ENCODE peak calls at places on chromosome 4, in four cellular contexts. J is GM12878, S is SK-N-SH, G is HCT116. M is an unnamed sample.
A peak's percentile ranks its signal among the peaks of the same experiment; 100 is the strongest.

GRCh38 chr4:20109395-20109794 is 142.3 kb upstream of the SLIT2 start:
- DNase-seq in S (no peak), G (no peak), J (no peak), M (no peak)

GRCh38 chr4:38119663-38120374 is 159.6 kb downstream of the PTTG2 start:
- DNase-seq in J (no peak), S (peak; percentile 48), G (no peak), M (peak; percentile 1)

GRCh38 chr4:54539500-54540029 is 118.2 kb upstream of the KIT start:
- DNase-seq in G (no peak), S (peak; percentile 87), J (no peak), M (peak; percentile 26)

GRCh38 chr4:1045193-1045594 is 33.8 kb downstream of the FGFRL1 start:
- DNase-seq in S (no peak), J (no peak), G (no peak), M (no peak)

GRCh38 chr4:19566041-19566440 is 685.7 kb upstream of the SLIT2 start:
- DNase-seq in G (no peak), S (no peak), J (no peak), M (no peak)

GRCh38 chr4:167144605-167145004 is 89.7 kb downstream of the SPOCK3 start:
- DNase-seq in G (no peak), S (no peak), J (no peak), M (no peak)

GRCh38 chr4:157043131-157043530 is 32.8 kb upstream of the GLRB start:
- DNase-seq in S (peak; percentile 4), G (no peak), J (no peak), M (peak; percentile 19)

GRCh38 chr4:85760521-85760920 is 285.6 kb downstream of the ARHGAP24 start:
- DNase-seq in S (no peak), G (no peak), J (no peak), M (no peak)

GRCh38 chr4:3768842-3769641 is 2.9 kb downstream of the ADRA2C start:
- DNase-seq in J (no peak), G (no peak), S (no peak), M (no peak)

GRCh38 chr4:86818845-86819244 is 30.3 kb downstream of the SLC10A6 start:
- DNase-seq in G (no peak), J (no peak), S (no peak), M (no peak)

GRCh38 chr4:102640669-102641068 is 120.1 kb downstream of the MANBA start:
- DNase-seq in S (no peak), J (no peak), G (no peak), M (no peak)

GRCh38 chr4:41454393-41454792 is 83.6 kb upstream of the LIMCH1 start:
- DNase-seq in S (no peak), G (no peak), J (no peak), M (no peak)

GRCh38 chr4:173448557-173448918 is 49.6 kb upstream of the SCRG1 start:
- DNase-seq in G (no peak), S (no peak), J (no peak), M (peak; percentile 1)

GRCh38 chr4:63728480-63729177 is 680.6 kb downstream of the TECRL start:
- DNase-seq in G (no peak), J (no peak), S (no peak), M (no peak)

GRCh38 chr4:152577708-152578421 is 42.0 kb upstream of the FBXW7 start:
- DNase-seq in S (no peak), J (no peak), G (no peak), M (no peak)

GRCh38 chr4:71860643-71861042 is 76.8 kb upstream of the GC start:
- DNase-seq in S (no peak), G (peak; percentile 19), J (no peak), M (peak; percentile 52)

GRCh38 chr4:76749361-76749760 is 148.6 kb downstream of the SOWAHB start:
- DNase-seq in J (no peak), S (no peak), G (no peak), M (no peak)

GRCh38 chr4:10721616-10722015 is 37.0 kb upstream of the CLNK start:
- DNase-seq in J (no peak), G (no peak), S (no peak), M (no peak)

GRCh38 chr4:72974694-72975487 is 94.6 kb downstream of the COX18 start:
- DNase-seq in G (no peak), S (no peak), J (no peak), M (no peak)

GRCh38 chr4:56870927-56871326 is 36.8 kb upstream of the REST start:
- DNase-seq in S (peak; percentile 67), J (no peak), G (no peak), M (no peak)

GRCh38 chr4:52586069-52586468 is 73.0 kb downstream of the USP46 start:
- DNase-seq in S (no peak), J (no peak), G (no peak), M (no peak)

GRCh38 chr4:133147922-133148689 is 988 bp upstream of the PCDH10 start:
- DNase-seq in S (peak; percentile 46), J (no peak), G (no peak), M (no peak)

GRCh38 chr4:23373269-23373668 is 516.6 kb downstream of the PPARGC1A start:
- DNase-seq in J (no peak), S (no peak), G (no peak), M (no peak)

GRCh38 chr4:40729555-40729954 is 20.2 kb upstream of the NSUN7 start:
- DNase-seq in S (no peak), J (no peak), G (no peak), M (no peak)

GRCh38 chr4:76430519-76431388 is 4.3 kb upstream of the SHROOM3 start:
- DNase-seq in J (no peak), G (peak; percentile 50), S (peak; percentile 67), M (no peak)

GRCh38 chr4:77232653-77233052 is 75.6 kb downstream of the CCNG2 start:
- DNase-seq in G (no peak), J (no peak), S (no peak), M (no peak)

GRCh38 chr4:176271749-176272148 is 2.7 kb upstream of the ASB5 start:
- DNase-seq in J (no peak), S (no peak), G (no peak), M (no peak)

GRCh38 chr4:10020871-10021676 is at the start of gene SLC2A9:
- DNase-seq in S (no peak), J (no peak), G (no peak), M (no peak)

GRCh38 chr4:170529760-170530440 is 440.1 kb upstream of the AADAT start:
- DNase-seq in G (no peak), S (no peak), J (no peak), M (no peak)

GRCh38 chr4:184513802-184514120 is 39.4 kb upstream of the IRF2 start:
- DNase-seq in S (no peak), G (no peak), J (no peak), M (no peak)
- TF ChIP-seq JUND in S (no peak), G (no peak), J (no peak), M (no peak)

DNA sequence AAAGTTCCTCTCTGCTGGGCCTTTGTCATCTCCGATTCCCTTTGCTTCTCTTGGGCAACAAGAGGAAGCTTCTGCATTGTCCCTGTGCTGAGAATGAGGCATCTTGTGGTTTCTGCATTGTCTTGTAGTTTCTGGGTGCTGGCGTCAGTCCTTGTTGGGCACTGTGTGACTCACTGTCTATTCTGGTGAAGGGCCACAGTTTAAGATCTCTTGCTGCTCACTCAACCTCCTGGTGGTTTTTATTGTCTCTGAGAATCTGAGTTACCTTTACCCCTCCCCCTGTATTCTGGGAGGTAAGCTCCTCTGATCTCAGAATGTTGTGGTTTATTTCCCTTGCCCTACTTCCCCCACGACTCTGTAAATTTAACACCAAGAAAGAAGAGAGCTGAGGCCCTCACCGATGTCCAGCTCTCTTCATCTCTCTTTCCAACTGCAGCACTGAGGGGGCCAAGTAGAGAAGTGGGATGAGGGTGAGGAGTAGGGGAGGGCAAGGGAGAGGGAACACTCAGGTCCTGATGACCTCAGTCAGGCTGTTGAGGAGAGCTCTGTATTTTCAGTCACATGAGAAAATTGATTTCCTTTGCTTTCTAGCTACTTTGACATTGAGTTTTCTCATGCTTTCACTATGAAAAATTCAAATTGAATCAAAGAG is 441.6 kb upstream of the PITX2 start:
- DNase-seq in G (peak; percentile 93), S (no peak), J (peak; percentile 2), M (no peak)
- TF ChIP-seq JUND in G (peak; percentile 90), S (peak; percentile 47), J (no peak), M (no peak)

DNA sequence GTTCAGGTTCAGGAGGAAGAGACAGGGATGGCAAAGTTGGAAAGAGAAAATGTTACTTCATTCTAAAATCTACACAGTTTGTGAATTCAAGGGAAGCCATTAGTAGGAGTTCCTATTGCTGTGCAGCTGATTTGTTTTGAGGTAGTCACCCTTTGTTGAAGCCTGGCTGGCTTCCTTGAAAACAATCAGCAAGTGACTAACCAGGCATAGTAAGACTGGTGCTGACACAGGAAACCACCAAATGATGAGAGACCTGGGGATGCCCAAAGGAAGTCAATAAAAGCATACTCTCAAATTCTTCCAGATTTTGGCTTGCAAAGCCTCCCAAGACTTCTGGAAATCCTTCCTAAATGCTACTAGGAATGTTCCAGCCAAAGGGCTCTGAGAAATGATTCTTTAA is 23.9 kb upstream of the PRDM8 start:
- DNase-seq in J (no peak), G (no peak), S (no peak), M (no peak)
- TF ChIP-seq JUND in J (no peak), G (no peak), S (no peak), M (no peak)

DNA sequence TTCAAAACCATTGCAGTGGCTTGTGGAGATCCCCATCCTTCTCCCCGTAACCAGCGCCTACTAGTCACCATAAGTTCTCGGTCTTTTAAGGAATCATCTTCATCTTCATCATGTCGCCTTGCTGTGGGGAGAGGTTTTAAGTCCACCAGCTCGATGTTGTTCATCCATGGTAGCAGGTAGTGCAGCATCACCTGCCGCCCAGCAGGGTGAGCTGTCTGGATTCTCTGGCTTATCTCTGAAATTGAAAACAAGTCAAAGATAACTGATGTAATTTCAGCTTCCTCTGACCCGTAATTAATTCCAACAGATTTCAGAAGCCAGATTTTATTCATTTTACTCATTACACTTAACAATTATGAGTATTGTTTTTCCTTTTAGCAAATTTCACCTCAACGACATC is 67.4 kb downstream of the ZAR1 start:
- DNase-seq in G (no peak), S (peak; percentile 19), J (no peak), M (peak; percentile 4)
- TF ChIP-seq JUND in G (no peak), S (no peak), J (no peak), M (no peak)

GRCh38 chr4:89029591-89029990 is 27.4 kb downstream of the FAM13A start:
- DNase-seq in J (no peak), G (no peak), S (no peak), M (no peak)

GRCh38 chr4:89024051-89024675 is 32.8 kb downstream of the FAM13A start:
- DNase-seq in J (peak; percentile 47), S (peak; percentile 62), G (peak; percentile 65), M (peak; percentile 26)

GRCh38 chr4:89022426-89023128 is 34.4 kb downstream of the FAM13A start:
- DNase-seq in G (no peak), S (no peak), J (no peak), M (no peak)

GRCh38 chr4:89023140-89023539 is 33.8 kb downstream of the FAM13A start:
- DNase-seq in J (no peak), S (no peak), G (no peak), M (no peak)

GRCh38 chr4:89026542-89026941 is 30.4 kb downstream of the FAM13A start:
- DNase-seq in J (no peak), G (no peak), S (no peak), M (no peak)
- TF ChIP-seq JUND in J (no peak), G (no peak), S (no peak), M (no peak)

GRCh38 chr4:2172627-2173231 is 69.2 kb downstream of the HAUS3 start:
- DNase-seq in G (no peak), S (no peak), J (no peak), M (no peak)
- TF ChIP-seq JUND in G (no peak), S (no peak), J (no peak), M (no peak)

GRCh38 chr4:168498259-168498658 is 1.4 kb downstream of the PALLD start:
- DNase-seq in J (no peak), S (no peak), G (no peak), M (no peak)
- TF ChIP-seq JUND in J (no peak), S (no peak), G (no peak), M (no peak)

GRCh38 chr4:101126044-101126443 is 221.3 kb downstream of the PPP3CA start:
- DNase-seq in J (no peak), G (no peak), S (no peak), M (no peak)
- TF ChIP-seq JUND in J (no peak), G (no peak), S (peak; percentile 40), M (no peak)